ENCODE peak calls at places on chromosomes 7 and 10, in four cellular contexts. G is GM06990, L is neuronal stem cell, J is endothelial cell of umbilical vein. Z is an unnamed sample.

GRCh38 chr10:79047875-79048638 is 20.7 kb upstream of the ZMIZ1 start:
- DNase-seq in L (no peak), G (no peak), J (no peak), Z (no peak)

GRCh38 chr7:2321020-2321419 is 6.8 kb upstream of the SNX8 start:
- DNase-seq in J (no peak), G (no peak), L (no peak), Z (no peak)

GRCh38 chr10:126203746-126204145 is 184.5 kb downstream of the ADAM12 start:
- DNase-seq in L (no peak), G (no peak), J (no peak), Z (no peak)

GRCh38 chr10:101028446-101029244 is 2.3 kb downstream of the PDZD7 start:
- DNase-seq in J (no peak), G (no peak), L (no peak), Z (no peak)

GRCh38 chr7:125492521-125492920 is 562.9 kb upstream of the POT1 start:
- DNase-seq in L (no peak), G (no peak), J (no peak), Z (no peak)

GRCh38 chr10:127227663-127228062 is 31.3 kb upstream of the INSYN2A start:
- DNase-seq in L (no peak), G (no peak), J (no peak), Z (no peak)

GRCh38 chr10:29239569-29240472 is 49.0 kb upstream of the LYZL1 start:
- DNase-seq in L (no peak), J (peak), G (no peak), Z (no peak)

GRCh38 chr7:92135490-92135889 is 1.2 kb upstream of the CYP51A1 start:
- DNase-seq in L (no peak), G (no peak), J (no peak), Z (no peak)

GRCh38 chr10:90418869-90419652 is 438.8 kb downstream of the HTR7 start:
- DNase-seq in J (peak), L (no peak), G (no peak), Z (peak)

GRCh38 chr10:51468424-51468823 is 231.0 kb downstream of the CSTF2T start:
- DNase-seq in G (no peak), L (no peak), J (peak), Z (peak)

GRCh38 chr10:49103761-49104160 is 11.6 kb downstream of the VSTM4 start:
- DNase-seq in G (no peak), J (no peak), L (no peak), Z (no peak)

GRCh38 chr10:119689016-119689564 is 36.8 kb upstream of the INPP5F start:
- DNase-seq in J (no peak), G (no peak), L (no peak), Z (no peak)

GRCh38 chr10:5666324-5667220 is at the start of gene ASB13:
- DNase-seq in G (peak), L (peak), J (peak), Z (no peak)

GRCh38 chr10:13787015-13787421 is 200.3 kb downstream of the PRPF18 start:
- DNase-seq in L (no peak), J (peak), G (peak), Z (no peak)

GRCh38 chr7:94301024-94301588 is 93.6 kb upstream of the COL1A2 start:
- DNase-seq in L (peak), G (no peak), J (peak), Z (peak)

GRCh38 chr7:95676691-95677090 is 80.4 kb upstream of the PDK4 start:
- DNase-seq in J (no peak), L (no peak), G (no peak), Z (no peak)

GRCh38 chr7:155227788-155228458 is 69.8 kb upstream of the INSIG1 start:
- DNase-seq in J (no peak), L (no peak), G (no peak), Z (no peak)

GRCh38 chr10:24721254-24722106 is 2.2 kb downstream of the ARHGAP21 start:
- DNase-seq in J (peak), L (no peak), G (peak), Z (no peak)

GRCh38 chr7:159027091-159027802 is 117.4 kb downstream of the VIPR2 start:
- DNase-seq in G (no peak), L (no peak), J (no peak), Z (no peak)

GRCh38 chr7:1867861-1868260 is 197.8 kb downstream of the ELFN1 start:
- DNase-seq in J (no peak), L (no peak), G (no peak), Z (no peak)

GRCh38 chr7:1752771-1753562 is 82.9 kb downstream of the ELFN1 start:
- DNase-seq in L (no peak), G (no peak), J (no peak), Z (no peak)

GRCh38 chr7:101559586-101559985 is 69.5 kb downstream of the MYL10 start:
- DNase-seq in J (no peak), G (no peak), L (no peak), Z (no peak)

GRCh38 chr10:123573236-123574147 is 92.7 kb upstream of the GPR26 start:
- DNase-seq in G (no peak), L (peak), J (peak), Z (no peak)

GRCh38 chr10:111784386-111784785 is 399.2 kb downstream of the GPAM start:
- DNase-seq in G (no peak), J (no peak), L (no peak), Z (no peak)

DNA sequence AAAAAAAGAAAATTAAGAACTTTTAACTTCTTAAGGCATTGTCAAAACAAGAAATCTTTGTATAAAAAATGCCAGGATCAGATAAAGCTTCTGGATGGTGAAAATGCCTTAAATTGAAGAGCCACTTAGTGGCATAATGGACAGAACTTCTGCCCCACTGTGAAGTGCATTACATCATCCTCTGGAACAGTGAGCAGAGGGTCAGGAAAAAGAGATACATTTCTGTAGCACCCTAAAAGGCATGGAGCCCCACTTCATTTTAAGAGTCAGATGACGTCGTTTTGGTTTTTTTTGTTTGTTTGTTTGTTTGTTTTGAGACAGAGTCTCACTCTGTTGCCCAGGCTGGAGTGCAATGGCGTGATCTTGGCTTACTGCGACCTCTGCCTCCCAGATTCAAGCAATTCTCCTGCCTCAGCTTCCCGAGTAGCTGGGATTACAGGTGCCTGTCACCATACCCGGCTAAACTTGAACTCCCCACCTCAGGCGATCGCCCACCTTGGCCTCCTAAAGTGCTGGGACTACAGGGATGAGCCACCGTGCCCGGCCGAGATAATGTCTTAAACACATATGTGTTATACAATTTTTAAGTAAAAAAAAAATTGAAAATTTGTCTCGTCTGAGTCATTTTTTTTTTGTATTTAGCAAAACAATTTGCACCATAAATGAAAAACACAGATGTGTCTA is 29.3 kb downstream of the SLC13A1 start:
- DNase-seq in L (no peak), J (no peak), G (no peak), Z (no peak)
- H3K4me3 ChIP-seq in L (no peak), J (no peak), G (no peak), Z (no peak)

GRCh38 chr7:130907439-130907838 is 173.4 kb upstream of the KLF14 start:
- DNase-seq in G (no peak), J (no peak), L (no peak), Z (no peak)
- H3K4me3 ChIP-seq in G (no peak), J (no peak), L (no peak), Z (peak)

DNA sequence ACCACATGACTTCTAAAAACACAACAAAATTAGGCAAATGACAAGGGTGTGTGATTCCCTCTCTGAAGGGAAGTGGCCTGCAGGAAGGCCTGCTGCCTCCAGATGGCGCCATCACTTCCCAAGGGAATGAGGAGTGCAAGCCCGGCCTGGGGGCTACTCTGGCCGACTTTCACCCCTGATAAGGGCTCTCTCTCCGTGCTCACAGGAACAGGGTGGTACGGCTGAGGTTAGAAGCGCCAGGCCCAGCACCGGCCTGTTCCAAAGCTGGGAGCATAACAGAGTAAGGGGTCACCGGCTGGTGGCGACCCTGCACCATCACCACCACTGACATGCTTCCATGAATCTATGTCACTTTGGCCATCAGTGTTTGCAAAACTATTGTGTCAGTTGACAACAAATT is 13.1 kb downstream of the RBP3 start:
- DNase-seq in J (peak), G (no peak), L (peak), Z (no peak)
- H3K4me3 ChIP-seq in J (no peak), G (no peak), L (no peak), Z (no peak)

GRCh38 chr7:129784783-129785456 is 167.8 kb downstream of the UBE2H start:
- DNase-seq in L (peak), G (peak), J (no peak), Z (no peak)
- H3K4me3 ChIP-seq in L (no peak), G (peak), J (no peak), Z (no peak)

DNA sequence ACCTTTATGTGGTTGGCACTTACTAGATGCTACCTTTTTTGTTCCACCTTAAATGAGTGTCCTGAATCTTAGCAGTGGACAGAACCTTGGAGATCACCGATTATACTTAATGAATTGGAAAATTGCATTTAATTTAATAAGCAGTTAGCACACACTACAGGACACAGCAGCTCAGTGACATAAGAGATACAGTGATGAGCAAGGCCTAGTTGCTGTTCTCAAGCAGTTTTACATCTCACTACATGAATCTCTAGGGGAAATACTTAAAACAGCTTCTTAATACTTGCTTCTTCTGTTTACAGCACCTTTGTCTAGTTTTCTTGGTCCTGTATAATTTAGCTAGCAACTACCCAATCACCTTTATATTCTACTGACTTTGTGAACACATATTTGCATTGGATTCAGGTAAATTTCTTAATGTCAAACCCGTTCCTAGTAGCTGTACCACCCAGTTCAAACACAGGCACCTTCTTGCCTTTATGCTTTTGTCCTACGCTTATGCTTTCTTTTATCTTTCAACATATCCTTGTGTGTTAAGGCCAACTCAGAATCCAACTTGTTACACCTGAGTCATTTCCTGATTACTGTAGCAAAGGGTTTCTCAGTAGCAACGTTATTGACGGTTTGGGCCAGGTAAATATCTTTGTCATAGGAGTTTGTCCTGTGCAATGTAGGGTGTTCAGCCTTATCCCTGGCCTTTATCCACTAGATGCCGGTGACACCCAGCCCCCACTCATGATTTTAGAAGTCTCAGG is 1.8 kb downstream of the STAM start:
- DNase-seq in L (no peak), G (no peak), J (peak), Z (no peak)
- H3K4me3 ChIP-seq in L (peak), G (peak), J (no peak), Z (peak)

GRCh38 chr10:22656056-22656455 is 58.3 kb downstream of the PIP4K2A start:
- DNase-seq in J (no peak), G (no peak), L (no peak), Z (no peak)

GRCh38 chr10:22649977-22650376 is 64.4 kb downstream of the PIP4K2A start:
- DNase-seq in G (no peak), L (no peak), J (no peak), Z (no peak)

GRCh38 chr10:22651276-22651980 is 63.0 kb downstream of the PIP4K2A start:
- DNase-seq in L (no peak), J (no peak), G (peak), Z (no peak)

GRCh38 chr10:22655312-22655973 is 58.9 kb downstream of the PIP4K2A start:
- DNase-seq in L (no peak), J (no peak), G (peak), Z (peak)

GRCh38 chr10:22652988-22653431 is 61.4 kb downstream of the PIP4K2A start:
- DNase-seq in L (no peak), J (no peak), G (no peak), Z (no peak)
- H3K4me3 ChIP-seq in L (no peak), J (no peak), G (no peak), Z (no peak)

DNA sequence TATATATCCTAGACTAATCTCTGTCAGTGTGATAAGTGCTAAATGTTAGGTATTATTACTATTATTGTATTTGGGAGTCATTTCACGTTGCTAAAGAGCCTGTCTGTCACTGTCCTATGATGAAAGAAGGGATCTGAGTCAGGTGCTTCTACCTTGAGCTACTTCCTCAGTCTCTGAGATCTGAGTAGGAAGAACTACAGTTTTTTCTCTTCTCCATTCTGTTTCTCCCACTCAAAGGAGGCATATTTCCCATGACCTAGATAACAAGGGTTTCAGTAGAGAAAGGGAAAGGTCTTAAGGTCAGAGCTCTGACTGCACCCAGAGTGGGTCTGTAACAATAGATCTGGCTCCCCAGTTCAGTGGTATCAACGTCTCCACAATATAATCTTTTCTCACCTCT is 38.3 kb downstream of the USP54 start:
- DNase-seq in L (no peak), J (no peak), G (no peak), Z (no peak)
- H3K4me3 ChIP-seq in L (no peak), J (no peak), G (no peak), Z (no peak)

DNA sequence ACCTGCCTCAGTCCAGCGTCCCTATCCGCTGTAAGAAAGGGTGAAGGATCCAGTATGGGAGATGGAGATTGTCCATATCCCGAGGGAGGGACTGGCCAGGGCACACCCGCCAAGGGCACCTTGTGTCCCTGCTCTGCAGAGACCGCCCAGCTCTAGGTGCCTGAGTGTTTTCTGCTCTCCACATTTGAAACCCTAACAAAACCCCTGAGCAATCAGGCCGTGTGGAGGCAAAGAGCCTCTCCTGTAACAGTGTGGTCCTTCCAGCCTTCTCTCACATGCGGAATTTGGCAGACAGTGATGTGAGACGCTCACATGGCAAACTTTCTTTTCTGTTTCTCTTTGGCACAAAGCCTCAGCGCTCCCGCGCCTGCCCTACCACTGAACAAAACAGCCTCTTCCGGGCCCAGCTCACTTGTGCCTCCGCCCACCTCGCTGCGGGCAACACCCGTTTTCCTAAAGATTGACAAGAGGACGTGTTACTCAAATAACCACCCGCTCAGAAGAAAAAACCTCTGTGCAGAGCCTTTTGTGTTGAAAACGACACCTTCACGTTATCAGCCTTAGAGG is 514.8 kb downstream of the DNAJB6 start:
- DNase-seq in J (no peak), L (peak), G (no peak), Z (no peak)
- H3K4me3 ChIP-seq in J (no peak), L (no peak), G (no peak), Z (no peak)

Z was measured in astrocyte of the cerebellum.